ENCODE peak calls at places on chromosomes 16 and 17, in ten cellular contexts. Y is heart left ventricle; H is tibial artery; O is CD8-positive, alpha-beta memory T cell; G is colonic mucosa; T is small intestine; B is PC-9; U is cardiac muscle cell; Z is fibroblast of pulmonary artery; A is mammary epithelial cell. J is an unnamed sample.

GRCh38 chr16:82750078-82750477 is 123.3 kb downstream of the CDH13 start:
- DNase-seq in Y (no peak), G (no peak), H (no peak), T (no peak), A (no peak), O (no peak), B (no peak), Z (no peak), U (no peak), J (no peak)

GRCh38 chr17:79617740-79618382 is 7.0 kb upstream of the RBFOX3 start:
- DNase-seq in G (no peak), O (no peak), B (no peak), U (no peak), Y (peak), A (no peak), T (no peak), H (peak), Z (no peak), J (peak)

GRCh38 chr17:75650874-75651273 is 16.1 kb downstream of the RECQL5 start:
- DNase-seq in Z (no peak), A (no peak), O (no peak), U (no peak), H (no peak), G (no peak), Y (no peak), B (no peak), T (no peak), J (no peak)

GRCh38 chr17:13140750-13141149 is 122.9 kb upstream of the ELAC2 start:
- DNase-seq in U (peak), H (no peak), G (no peak), Y (no peak), A (no peak), B (no peak), Z (peak), T (no peak), O (no peak), J (no peak)

GRCh38 chr17:31741371-31741770 is 117.7 kb downstream of the COPRS start:
- DNase-seq in Y (no peak), O (no peak), Z (no peak), T (no peak), A (no peak), U (no peak), G (no peak), B (no peak), H (no peak), J (no peak)

GRCh38 chr16:624522-625401 is 6.0 kb upstream of the WFIKKN1 start:
- DNase-seq in A (no peak), U (no peak), T (no peak), H (no peak), G (no peak), Y (no peak), Z (no peak), B (no peak), O (no peak), J (peak)

GRCh38 chr17:11240841-11241610 is at the start of gene SHISA6:
- DNase-seq in U (no peak), Z (no peak), G (no peak), H (no peak), B (no peak), A (no peak), Y (no peak), O (no peak), T (no peak), J (no peak)

GRCh38 chr17:17780941-17781590 is 55.7 kb downstream of the SREBF1 start:
- DNase-seq in A (no peak), U (peak), H (peak), O (no peak), B (peak), Y (no peak), T (no peak), Z (peak), G (peak), J (no peak)

GRCh38 chr17:1997587-1998425 is 27.3 kb downstream of the RTN4RL1 start:
- DNase-seq in H (no peak), O (no peak), U (no peak), Y (no peak), T (peak), B (no peak), A (no peak), G (peak), Z (no peak), J (no peak)

GRCh38 chr17:56679767-56680422 is 86.4 kb downstream of the NOG start:
- DNase-seq in U (no peak), T (no peak), H (no peak), A (peak), Y (no peak), B (peak), Z (no peak), O (no peak), G (no peak), J (no peak)

GRCh38 chr16:70349783-70350182 is 3.1 kb downstream of the DDX19A start:
- DNase-seq in A (no peak), Y (no peak), G (no peak), O (no peak), H (no peak), T (peak), Z (no peak), U (no peak), B (no peak), J (no peak)

GRCh38 chr16:19095699-19096098 is 18.1 kb upstream of the ITPRIPL2 start:
- DNase-seq in H (peak), A (peak), Z (no peak), U (no peak), B (peak), O (no peak), Y (no peak), T (no peak), G (no peak), J (no peak)

GRCh38 chr17:2050246-2050866 is 4.5 kb upstream of the HIC1 start:
- DNase-seq in G (peak), A (peak), Y (peak), O (peak), T (peak), B (no peak), U (peak), Z (peak), H (no peak), J (peak)

GRCh38 chr16:71896688-71897368 is 1.5 kb downstream of the IST1 start:
- DNase-seq in U (no peak), T (no peak), Z (no peak), A (no peak), H (no peak), Y (no peak), B (no peak), G (no peak), O (no peak), J (no peak)

GRCh38 chr17:19309701-19310100 is 52.8 kb downstream of the B9D1 start:
- DNase-seq in U (no peak), G (no peak), T (no peak), H (no peak), A (peak), Z (no peak), Y (no peak), O (no peak), B (no peak), J (no peak)

GRCh38 chr16:28120754-28121153 is 57.2 kb upstream of the GSG1L start:
- DNase-seq in B (no peak), T (no peak), Z (no peak), U (no peak), G (no peak), O (no peak), A (no peak), Y (no peak), H (no peak), J (no peak)

GRCh38 chr17:62194401-62194800 is 129.3 kb upstream of the MED13 start:
- DNase-seq in A (no peak), T (no peak), U (no peak), O (no peak), Y (no peak), H (no peak), B (no peak), G (no peak), Z (no peak), J (no peak)

GRCh38 chr17:7655541-7655840 is 4.8 kb downstream of the ATP1B2 start:
- DNase-seq in A (no peak), U (no peak), O (no peak), Y (no peak), Z (no peak), H (no peak), B (no peak), T (no peak), G (no peak), J (no peak)

GRCh38 chr16:73025111-73025505 is 22.8 kb downstream of the ZFHX3 start:
- DNase-seq in A (no peak), Y (no peak), Z (peak), O (no peak), U (peak), H (peak), G (no peak), B (no peak), T (no peak), J (no peak)

GRCh38 chr16:85461814-85462404 is 151.2 kb upstream of the GSE1 start:
- DNase-seq in Z (peak), Y (no peak), O (no peak), T (no peak), A (no peak), U (peak), H (no peak), G (peak), B (no peak), J (peak)

GRCh38 chr17:43873815-43874214 is 26.8 kb downstream of the CD300LG start:
- DNase-seq in G (no peak), Z (no peak), H (no peak), A (no peak), O (no peak), Y (no peak), T (no peak), B (no peak), U (no peak), J (no peak)

DNA sequence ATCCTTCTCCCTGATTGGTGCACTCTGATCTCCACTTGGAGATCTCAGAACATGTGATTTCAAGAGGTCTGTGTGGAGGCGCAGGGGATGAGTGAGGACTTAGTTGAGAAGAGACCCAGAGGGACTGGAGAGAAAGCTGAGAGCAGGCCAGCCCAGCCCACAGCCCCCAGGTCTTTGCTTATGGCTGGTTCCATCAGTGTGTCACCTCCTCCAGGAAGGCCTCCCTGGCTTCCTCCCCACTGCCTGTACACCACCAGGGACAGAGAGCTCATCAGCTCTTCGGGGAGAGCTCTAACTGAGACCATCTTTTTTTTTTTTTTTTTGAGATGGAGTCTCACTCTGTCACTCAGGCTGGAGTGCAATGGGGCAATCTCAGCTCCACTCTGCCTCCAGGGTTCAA is 3.4 kb downstream of the P2RX1 start:
- DNase-seq in A (no peak), Y (no peak), B (no peak), U (no peak), G (no peak), H (no peak), T (no peak), O (no peak), Z (no peak), J (no peak)
- H3K4me3 ChIP-seq in A (no peak), Y (no peak), B (no peak), U (no peak), G (no peak), H (peak), T (no peak), O (no peak), Z (no peak), J (no peak)

GRCh38 chr16:53153130-53153529 is 98.3 kb downstream of the CHD9 start:
- DNase-seq in A (no peak), O (no peak), H (no peak), G (no peak), U (no peak), Z (no peak), Y (no peak), B (no peak), T (no peak), J (no peak)
- H3K4me3 ChIP-seq in A (no peak), O (no peak), H (no peak), G (no peak), U (no peak), Z (no peak), Y (no peak), B (no peak), T (no peak), J (no peak)

GRCh38 chr17:73599599-73599998 is 44.6 kb downstream of the SDK2 start:
- DNase-seq in Y (peak), G (no peak), U (no peak), O (no peak), Z (no peak), H (no peak), T (no peak), A (no peak), B (no peak), J (no peak)
- H3K4me3 ChIP-seq in Y (no peak), G (no peak), U (no peak), O (no peak), Z (no peak), H (no peak), T (no peak), A (no peak), B (no peak), J (no peak)

GRCh38 chr16:24013054-24013636 is 177.4 kb downstream of the PRKCB start:
- DNase-seq in G (no peak), O (no peak), A (no peak), Z (no peak), Y (no peak), U (no peak), T (no peak), H (no peak), B (no peak), J (no peak)

GRCh38 chr16:24015923-24016322 is 180.1 kb downstream of the PRKCB start:
- DNase-seq in T (no peak), Y (no peak), O (no peak), G (no peak), H (no peak), A (no peak), U (no peak), Z (no peak), B (no peak), J (no peak)

GRCh38 chr16:24010440-24011089 is 174.8 kb downstream of the PRKCB start:
- DNase-seq in T (peak), G (peak), Z (peak), U (peak), B (no peak), O (peak), H (peak), Y (peak), A (peak), J (peak)

GRCh38 chr16:24011237-24011636 is 175.5 kb downstream of the PRKCB start:
- DNase-seq in U (no peak), H (no peak), T (peak), Y (no peak), B (no peak), O (no peak), Z (no peak), A (no peak), G (no peak), J (no peak)

DNA sequence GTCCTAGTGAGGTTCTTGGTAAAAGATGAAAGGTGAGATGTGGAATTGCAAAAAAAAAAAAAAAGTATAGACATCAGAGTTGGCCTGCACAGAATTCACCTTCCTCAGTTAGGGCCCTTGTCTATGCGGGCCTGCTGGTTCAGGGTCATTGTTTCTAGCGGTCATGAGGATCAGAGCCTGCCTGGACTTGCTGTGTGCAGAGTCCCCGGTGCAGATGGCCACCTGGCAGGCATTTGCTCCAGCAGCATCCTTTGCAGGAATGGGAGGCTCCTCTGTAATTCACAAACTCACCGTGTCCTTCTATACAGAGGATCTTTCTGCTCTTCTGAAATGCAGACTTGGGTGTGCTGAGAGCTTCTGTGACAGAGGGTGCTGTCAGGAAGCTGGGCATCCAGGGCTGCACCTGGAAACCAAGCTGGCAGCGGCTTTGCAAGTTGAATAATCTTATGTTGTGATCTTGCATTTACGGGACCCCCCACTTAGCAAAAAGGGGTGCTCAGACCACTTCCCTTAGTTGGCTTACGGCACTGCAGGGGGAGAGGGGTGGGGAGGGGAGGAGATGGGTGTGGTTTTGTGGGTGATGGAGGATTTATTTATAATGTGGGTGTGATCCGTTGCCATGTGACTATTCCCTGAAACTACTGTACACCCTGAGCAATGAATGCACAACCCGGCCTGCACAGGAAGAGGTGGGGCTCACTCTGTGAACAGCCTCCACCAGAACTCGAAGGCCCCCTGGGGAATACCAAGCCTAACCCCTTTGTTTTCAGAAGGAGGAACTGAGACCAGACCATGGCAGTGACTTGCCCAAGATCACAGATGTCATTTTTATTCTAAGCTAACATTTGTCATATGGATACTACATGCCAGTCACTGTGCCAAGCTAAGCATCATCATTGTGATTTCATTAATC is 178.2 kb downstream of the PRKCB start:
- DNase-seq in G (peak), T (peak), Z (no peak), O (peak), Y (no peak), B (no peak), H (no peak), A (peak), U (no peak), J (peak)
- H3K4me3 ChIP-seq in G (no peak), T (no peak), Z (no peak), O (no peak), Y (no peak), B (no peak), H (no peak), A (no peak), U (no peak), J (no peak)

GRCh38 chr16:17348826-17349225 is 121.9 kb downstream of the XYLT1 start:
- DNase-seq in A (no peak), U (no peak), T (no peak), G (no peak), B (no peak), H (no peak), Z (no peak), Y (no peak), O (no peak), J (no peak)

GRCh38 chr16:17351471-17352045 is 119.2 kb downstream of the XYLT1 start:
- DNase-seq in O (no peak), H (no peak), B (no peak), U (no peak), Z (no peak), A (no peak), Y (no peak), G (no peak), T (no peak), J (no peak)

GRCh38 chr16:17347624-17348023 is 123.1 kb downstream of the XYLT1 start:
- DNase-seq in T (no peak), H (peak), A (no peak), U (no peak), B (no peak), Z (no peak), Y (peak), O (no peak), G (no peak), J (no peak)

GRCh38 chr16:17348042-17348783 is 122.5 kb downstream of the XYLT1 start:
- DNase-seq in Y (no peak), T (no peak), O (no peak), A (no peak), H (peak), U (no peak), Z (no peak), B (no peak), G (no peak), J (no peak)

GRCh38 chr16:17350212-17350611 is 120.5 kb downstream of the XYLT1 start:
- DNase-seq in Y (no peak), G (no peak), A (no peak), T (no peak), H (no peak), Z (no peak), B (no peak), O (no peak), U (no peak), J (no peak)
- H3K4me3 ChIP-seq in Y (no peak), G (no peak), A (no peak), T (no peak), H (no peak), Z (no peak), B (no peak), O (no peak), U (no peak), J (no peak)

GRCh38 chr16:81443688-81444447 is 740 bp upstream of the CMIP start:
- DNase-seq in Z (no peak), A (no peak), Y (peak), U (no peak), O (no peak), G (peak), T (no peak), B (no peak), H (peak), J (no peak)
- H3K4me3 ChIP-seq in Z (peak), A (peak), Y (peak), U (peak), O (peak), G (peak), T (peak), B (peak), H (peak), J (peak)

GRCh38 chr16:58022601-58023371 is 2.8 kb upstream of the MMP15 start:
- DNase-seq in Z (peak), B (no peak), T (peak), O (no peak), G (peak), Y (peak), U (peak), H (peak), A (peak), J (peak)

GRCh38 chr16:58025351-58026138 is at the start of gene MMP15:
- DNase-seq in T (peak), Z (peak), U (peak), O (peak), G (peak), Y (peak), B (peak), H (peak), A (peak), J (peak)

GRCh38 chr16:58024673-58025350 is 742 bp upstream of the MMP15 start:
- DNase-seq in H (no peak), B (peak), Z (no peak), U (peak), O (peak), G (peak), A (no peak), Y (peak), T (peak), J (no peak)

GRCh38 chr16:58026139-58026704 is 668 bp downstream of the MMP15 start:
- DNase-seq in Z (peak), O (no peak), Y (peak), B (no peak), G (peak), A (peak), U (peak), T (peak), H (no peak), J (peak)

DNA sequence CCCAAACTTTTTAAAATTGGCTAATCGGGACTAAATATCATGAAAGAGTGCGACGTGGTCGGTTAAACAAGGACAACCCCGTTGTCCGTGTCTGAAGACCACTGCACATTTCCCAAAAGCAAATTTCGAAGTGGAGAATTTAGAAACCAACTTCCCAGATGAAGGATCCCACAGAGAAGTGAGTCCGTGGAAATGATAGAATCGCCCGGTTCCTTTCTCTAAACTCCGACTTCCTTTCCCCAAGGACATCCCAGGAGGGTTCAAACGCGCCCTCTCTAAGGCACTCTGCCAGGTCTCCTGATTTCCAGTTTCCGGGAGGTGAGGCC is 1.2 kb upstream of the MMP15 start:
- DNase-seq in B (no peak), O (no peak), Z (no peak), H (no peak), Y (no peak), T (no peak), U (no peak), G (no peak), A (no peak), J (no peak)
- H3K4me3 ChIP-seq in B (peak), O (peak), Z (no peak), H (peak), Y (no peak), T (no peak), U (no peak), G (peak), A (no peak), J (peak)